ENCODE peak calls at places on chromosomes 1 and 21, in five cellular contexts. One of them, this sample, is unnamed.

GRCh38 chr1:32716312-32717126 is 13.9 kb upstream of the SYNC start:
- DNase-seq in neural progenitor cell: peak
- DNase-seq in mammary epithelial cell: peak
- DNase-seq in fibroblast of lung: no peak
- DNase-seq in kidney: peak
- DNase-seq in this sample: peak

GRCh38 chr1:78911956-78912880 is 94.3 kb downstream of the ADGRL4 start:
- DNase-seq in neural progenitor cell: no peak
- DNase-seq in mammary epithelial cell: no peak
- DNase-seq in fibroblast of lung: no peak
- DNase-seq in kidney: no peak
- DNase-seq in this sample: no peak

GRCh38 chr1:214018605-214019268 is 31.0 kb downstream of the PROX1 start:
- DNase-seq in neural progenitor cell: peak
- DNase-seq in mammary epithelial cell: no peak
- DNase-seq in fibroblast of lung: no peak
- DNase-seq in kidney: no peak
- DNase-seq in this sample: no peak

GRCh38 chr1:56570924-56571372 is 8.4 kb downstream of the PLPP3 start:
- DNase-seq in neural progenitor cell: no peak
- DNase-seq in mammary epithelial cell: no peak
- DNase-seq in fibroblast of lung: no peak
- DNase-seq in kidney: no peak
- DNase-seq in this sample: no peak

GRCh38 chr1:52914463-52914862 is 7.1 kb downstream of the ECHDC2 start:
- DNase-seq in neural progenitor cell: no peak
- DNase-seq in mammary epithelial cell: no peak
- DNase-seq in fibroblast of lung: no peak
- DNase-seq in kidney: no peak
- DNase-seq in this sample: no peak

GRCh38 chr1:62725255-62725654 is 37.1 kb upstream of the DOCK7 start:
- DNase-seq in neural progenitor cell: no peak
- DNase-seq in mammary epithelial cell: peak
- DNase-seq in fibroblast of lung: peak
- DNase-seq in kidney: no peak
- DNase-seq in this sample: no peak

GRCh38 chr1:15836772-15837669 is 10.5 kb upstream of the SPEN start:
- DNase-seq in neural progenitor cell: peak
- DNase-seq in mammary epithelial cell: no peak
- DNase-seq in fibroblast of lung: no peak
- DNase-seq in kidney: peak
- DNase-seq in this sample: no peak

GRCh38 chr1:97668945-97669344 is 251.9 kb downstream of the DPYD start:
- DNase-seq in neural progenitor cell: no peak
- DNase-seq in mammary epithelial cell: peak
- DNase-seq in fibroblast of lung: peak
- DNase-seq in kidney: no peak
- DNase-seq in this sample: no peak

GRCh38 chr1:183515002-183515689 is 42.8 kb downstream of the SMG7 start:
- DNase-seq in neural progenitor cell: no peak
- DNase-seq in mammary epithelial cell: peak
- DNase-seq in fibroblast of lung: peak
- DNase-seq in kidney: no peak
- DNase-seq in this sample: no peak

GRCh38 chr1:48955774-48956173 is 179.1 kb upstream of the BEND5 start:
- DNase-seq in neural progenitor cell: no peak
- DNase-seq in mammary epithelial cell: no peak
- DNase-seq in fibroblast of lung: no peak
- DNase-seq in kidney: no peak
- DNase-seq in this sample: no peak

GRCh38 chr1:225817611-225818061 is 7.7 kb downstream of the EPHX1 start:
- DNase-seq in neural progenitor cell: no peak
- DNase-seq in mammary epithelial cell: peak
- DNase-seq in fibroblast of lung: peak
- DNase-seq in kidney: peak
- DNase-seq in this sample: no peak

GRCh38 chr21:26900980-26901379 is 55.8 kb upstream of the ADAMTS1 start:
- DNase-seq in neural progenitor cell: no peak
- DNase-seq in mammary epithelial cell: no peak
- DNase-seq in fibroblast of lung: no peak
- DNase-seq in kidney: no peak
- DNase-seq in this sample: no peak

GRCh38 chr1:240101737-240102136 is 10.1 kb downstream of the FMN2 start:
- DNase-seq in neural progenitor cell: no peak
- DNase-seq in mammary epithelial cell: no peak
- DNase-seq in fibroblast of lung: no peak
- DNase-seq in kidney: no peak
- DNase-seq in this sample: no peak

GRCh38 chr21:44087426-44088400 is 19.5 kb upstream of the PWP2 start:
- DNase-seq in neural progenitor cell: no peak
- DNase-seq in mammary epithelial cell: no peak
- DNase-seq in fibroblast of lung: no peak
- DNase-seq in kidney: peak
- DNase-seq in this sample: no peak

GRCh38 chr1:18608534-18608933 is 22.1 kb upstream of the PAX7 start:
- DNase-seq in neural progenitor cell: no peak
- DNase-seq in mammary epithelial cell: no peak
- DNase-seq in fibroblast of lung: no peak
- DNase-seq in kidney: no peak
- DNase-seq in this sample: no peak

GRCh38 chr1:50967416-50968020 is 2.5 kb upstream of the CDKN2C start:
- DNase-seq in neural progenitor cell: no peak
- DNase-seq in mammary epithelial cell: peak
- DNase-seq in fibroblast of lung: no peak
- DNase-seq in kidney: no peak
- DNase-seq in this sample: no peak

GRCh38 chr1:94011709-94012590 is 102.7 kb upstream of the GCLM start:
- DNase-seq in neural progenitor cell: no peak
- DNase-seq in mammary epithelial cell: no peak
- DNase-seq in fibroblast of lung: peak
- DNase-seq in kidney: no peak
- DNase-seq in this sample: no peak

GRCh38 chr1:94009304-94009703 is 100.1 kb upstream of the GCLM start:
- DNase-seq in neural progenitor cell: no peak
- DNase-seq in mammary epithelial cell: no peak
- DNase-seq in fibroblast of lung: peak
- DNase-seq in kidney: no peak
- DNase-seq in this sample: no peak

GRCh38 chr1:94012686-94013330 is 103.6 kb upstream of the GCLM start:
- DNase-seq in neural progenitor cell: no peak
- DNase-seq in mammary epithelial cell: no peak
- DNase-seq in fibroblast of lung: no peak
- DNase-seq in kidney: no peak
- DNase-seq in this sample: no peak

GRCh38 chr1:94013331-94013925 is 104.2 kb upstream of the GCLM start:
- DNase-seq in neural progenitor cell: no peak
- DNase-seq in mammary epithelial cell: no peak
- DNase-seq in fibroblast of lung: no peak
- DNase-seq in kidney: no peak
- DNase-seq in this sample: no peak

GRCh38 chr1:94011129-94011528 is 101.9 kb upstream of the GCLM start:
- DNase-seq in neural progenitor cell: no peak
- DNase-seq in mammary epithelial cell: no peak
- DNase-seq in fibroblast of lung: no peak
- DNase-seq in kidney: no peak
- DNase-seq in this sample: no peak
- H3K9ac ChIP-seq in neural progenitor cell: no peak
- H3K9ac ChIP-seq in mammary epithelial cell: no peak
- H3K9ac ChIP-seq in fibroblast of lung: no peak
- H3K9ac ChIP-seq in kidney: no peak
- H3K9ac ChIP-seq in this sample: no peak

DNA sequence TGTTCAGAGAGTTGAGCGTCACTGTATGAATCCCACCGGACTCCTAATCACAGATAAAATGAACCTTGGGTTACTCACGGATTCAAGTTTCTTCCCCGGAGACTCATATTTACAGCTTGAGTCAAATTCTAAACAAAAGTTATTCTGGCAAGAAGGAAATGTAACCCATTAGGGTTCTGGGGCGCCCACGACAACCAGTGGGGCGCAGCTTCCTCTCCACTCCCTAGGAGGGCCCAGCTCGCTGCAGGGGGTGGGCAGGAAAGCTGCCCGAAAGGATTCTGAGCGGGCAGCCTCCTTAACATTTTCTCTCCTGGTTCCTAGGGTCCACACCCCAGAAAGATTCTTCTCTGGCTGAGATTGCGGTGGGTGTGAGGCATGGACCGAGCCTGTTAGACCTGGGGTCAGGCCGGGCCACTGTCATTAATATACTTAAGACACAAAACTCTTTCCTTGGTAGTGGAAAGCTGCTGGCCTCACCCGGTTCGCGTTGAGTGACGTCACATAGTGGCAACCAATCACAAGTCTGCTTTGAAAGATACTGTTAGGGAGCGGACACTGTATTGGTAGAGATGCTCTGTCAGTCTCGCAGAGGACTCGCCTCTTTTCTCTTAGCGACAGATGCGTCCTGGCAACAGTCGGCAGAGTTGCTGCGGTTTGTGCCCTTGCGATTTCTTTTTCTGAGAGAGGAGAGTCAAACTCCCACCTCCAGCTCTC is 13.6 kb upstream of the MCOLN3 start:
- DNase-seq in neural progenitor cell: peak
- DNase-seq in mammary epithelial cell: peak
- DNase-seq in fibroblast of lung: peak
- DNase-seq in kidney: peak
- DNase-seq in this sample: peak
- H3K9ac ChIP-seq in neural progenitor cell: no peak
- H3K9ac ChIP-seq in mammary epithelial cell: peak
- H3K9ac ChIP-seq in fibroblast of lung: peak
- H3K9ac ChIP-seq in kidney: no peak
- H3K9ac ChIP-seq in this sample: peak

GRCh38 chr1:208276757-208277435 is 32.7 kb upstream of the PLXNA2 start:
- DNase-seq in neural progenitor cell: no peak
- DNase-seq in mammary epithelial cell: no peak
- DNase-seq in fibroblast of lung: no peak
- DNase-seq in kidney: no peak
- DNase-seq in this sample: no peak

GRCh38 chr1:208273386-208274021 is 29.3 kb upstream of the PLXNA2 start:
- DNase-seq in neural progenitor cell: no peak
- DNase-seq in mammary epithelial cell: peak
- DNase-seq in fibroblast of lung: no peak
- DNase-seq in kidney: no peak
- DNase-seq in this sample: peak

GRCh38 chr1:208280681-208281439 is 36.7 kb upstream of the PLXNA2 start:
- DNase-seq in neural progenitor cell: no peak
- DNase-seq in mammary epithelial cell: no peak
- DNase-seq in fibroblast of lung: no peak
- DNase-seq in kidney: no peak
- DNase-seq in this sample: no peak

GRCh38 chr1:208280184-208280583 is 36.0 kb upstream of the PLXNA2 start:
- DNase-seq in neural progenitor cell: no peak
- DNase-seq in mammary epithelial cell: no peak
- DNase-seq in fibroblast of lung: no peak
- DNase-seq in kidney: no peak
- DNase-seq in this sample: no peak

DNA sequence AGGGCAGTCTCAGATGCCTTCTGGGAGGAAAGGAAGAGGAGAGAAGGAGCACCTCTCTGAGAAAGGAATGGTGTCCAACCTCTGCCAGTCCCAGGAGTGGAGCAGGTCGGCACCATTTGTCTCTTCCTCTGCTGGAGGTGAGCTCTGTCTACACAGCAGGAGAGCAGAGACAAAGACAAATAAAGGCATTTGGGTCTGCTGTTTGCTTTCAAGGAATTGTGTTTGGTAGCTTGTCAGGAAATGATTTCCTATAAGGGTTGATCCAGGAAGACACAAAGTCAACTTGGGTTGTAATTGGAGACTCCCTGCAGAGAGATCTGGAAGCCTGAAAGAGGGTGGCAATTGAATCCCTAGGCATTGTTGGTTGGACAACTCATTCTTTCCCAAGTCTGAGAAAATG is 34.5 kb upstream of the PLXNA2 start:
- DNase-seq in neural progenitor cell: peak
- DNase-seq in mammary epithelial cell: no peak
- DNase-seq in fibroblast of lung: no peak
- DNase-seq in kidney: no peak
- DNase-seq in this sample: no peak
- H3K9ac ChIP-seq in neural progenitor cell: no peak
- H3K9ac ChIP-seq in mammary epithelial cell: no peak
- H3K9ac ChIP-seq in fibroblast of lung: no peak
- H3K9ac ChIP-seq in kidney: no peak
- H3K9ac ChIP-seq in this sample: no peak

GRCh38 chr1:47508900-47509488 is 71.2 kb downstream of the FOXD2 start:
- DNase-seq in neural progenitor cell: peak
- DNase-seq in mammary epithelial cell: no peak
- DNase-seq in fibroblast of lung: no peak
- DNase-seq in kidney: no peak
- DNase-seq in this sample: no peak

GRCh38 chr1:47506053-47506452 is 68.2 kb downstream of the FOXD2 start:
- DNase-seq in neural progenitor cell: no peak
- DNase-seq in mammary epithelial cell: no peak
- DNase-seq in fibroblast of lung: no peak
- DNase-seq in kidney: no peak
- DNase-seq in this sample: no peak

GRCh38 chr1:47510282-47510811 is 72.5 kb downstream of the FOXD2 start:
- DNase-seq in neural progenitor cell: no peak
- DNase-seq in mammary epithelial cell: no peak
- DNase-seq in fibroblast of lung: no peak
- DNase-seq in kidney: no peak
- DNase-seq in this sample: no peak

GRCh38 chr1:47507140-47507539 is 69.3 kb downstream of the FOXD2 start:
- DNase-seq in neural progenitor cell: no peak
- DNase-seq in mammary epithelial cell: no peak
- DNase-seq in fibroblast of lung: no peak
- DNase-seq in kidney: no peak
- DNase-seq in this sample: no peak

GRCh38 chr1:47507921-47508894 is 70.4 kb downstream of the FOXD2 start:
- DNase-seq in neural progenitor cell: peak
- DNase-seq in mammary epithelial cell: no peak
- DNase-seq in fibroblast of lung: no peak
- DNase-seq in kidney: peak
- DNase-seq in this sample: no peak
- H3K9ac ChIP-seq in neural progenitor cell: no peak
- H3K9ac ChIP-seq in mammary epithelial cell: no peak
- H3K9ac ChIP-seq in fibroblast of lung: no peak
- H3K9ac ChIP-seq in kidney: no peak
- H3K9ac ChIP-seq in this sample: no peak

GRCh38 chr21:31731802-31732537 is at the start of gene SCAF4:
- DNase-seq in neural progenitor cell: peak
- DNase-seq in mammary epithelial cell: peak
- DNase-seq in fibroblast of lung: peak
- DNase-seq in kidney: peak
- DNase-seq in this sample: no peak
- H3K9ac ChIP-seq in neural progenitor cell: peak
- H3K9ac ChIP-seq in mammary epithelial cell: peak
- H3K9ac ChIP-seq in fibroblast of lung: peak
- H3K9ac ChIP-seq in kidney: peak
- H3K9ac ChIP-seq in this sample: peak

GRCh38 chr1:44820945-44821715 is 12.8 kb downstream of the BTBD19 start:
- DNase-seq in neural progenitor cell: no peak
- DNase-seq in mammary epithelial cell: no peak
- DNase-seq in fibroblast of lung: no peak
- DNase-seq in kidney: peak
- DNase-seq in this sample: no peak
- H3K9ac ChIP-seq in neural progenitor cell: no peak
- H3K9ac ChIP-seq in mammary epithelial cell: no peak
- H3K9ac ChIP-seq in fibroblast of lung: no peak
- H3K9ac ChIP-seq in kidney: no peak
- H3K9ac ChIP-seq in this sample: no peak